ENCODE peak calls at places on chromosomes 11 and 22, in five cellular contexts. F is pancreas, B is RWPE2, H is aorta, T is Right ventricle myocardium inferior. A is an unnamed sample.
A peak's percentile ranks its signal among the peaks of the same experiment; 100 is the strongest.

GRCh38 chr22:45448431-45448830 is 34.9 kb downstream of the RIBC2 start:
- ATAC-seq in F (no peak), H (peak; percentile 84), T (peak; percentile 88), B (no peak), A (peak; percentile 13)

GRCh38 chr11:64520013-64520412 is 71.0 kb upstream of the SLC22A12 start:
- ATAC-seq in H (no peak), B (no peak), F (no peak), T (no peak), A (no peak)

GRCh38 chr11:27174672-27175210 is 134.1 kb downstream of the BBOX1 start:
- ATAC-seq in H (no peak), B (no peak), T (no peak), F (no peak), A (no peak)

GRCh38 chr11:75652936-75653335 is 15.9 kb downstream of the MAP6 start:
- ATAC-seq in T (no peak), H (no peak), F (no peak), B (no peak), A (no peak)

GRCh38 chr22:37287550-37287951 is 5.2 kb downstream of the CYTH4 start:
- ATAC-seq in T (no peak), B (no peak), H (no peak), F (no peak), A (no peak)

GRCh38 chr11:84780689-84781293 is 846.4 kb downstream of the DLG2 start:
- ATAC-seq in B (no peak), T (no peak), F (peak; percentile 44), H (no peak), A (no peak)

GRCh38 chr11:96388891-96389603 is 665 bp downstream of the CCDC82 start:
- ATAC-seq in F (peak; percentile 48), H (peak; percentile 53), B (peak; percentile 35), T (peak; percentile 41), A (peak; percentile 7)

GRCh38 chr11:35047179-35047578 is 91.8 kb upstream of the CD44 start:
- ATAC-seq in B (no peak), F (peak; percentile 42), H (no peak), T (no peak), A (peak; percentile 10)

GRCh38 chr11:9858822-9859221 is 194.9 kb downstream of the SWAP70 start:
- ATAC-seq in B (no peak), T (no peak), F (peak; percentile 36), H (no peak), A (no peak)

GRCh38 chr11:48036011-48036410 is 55.7 kb downstream of the PTPRJ start:
- ATAC-seq in H (no peak), B (no peak), T (no peak), F (no peak), A (no peak)

GRCh38 chr11:100273066-100273815 is 413.8 kb upstream of the ARHGAP42 start:
- ATAC-seq in B (no peak), T (no peak), H (no peak), F (no peak), A (no peak)

GRCh38 chr22:40218152-40218551 is 40.4 kb downstream of the TNRC6B start:
- ATAC-seq in F (no peak), H (no peak), T (no peak), B (no peak), A (no peak)

GRCh38 chr11:126397016-126397415 is 41.5 kb downstream of the ST3GAL4 start:
- ATAC-seq in T (no peak), F (no peak), B (no peak), H (no peak), A (no peak)

GRCh38 chr11:3189886-3190583 is 24.9 kb upstream of the OSBPL5 start:
- ATAC-seq in H (no peak), T (no peak), B (no peak), F (no peak), A (no peak)

GRCh38 chr11:67006029-67006884 is 16.7 kb upstream of the SYT12 start:
- ATAC-seq in B (no peak), T (peak; percentile 49), F (peak; percentile 50), H (no peak), A (peak; percentile 68)

GRCh38 chr11:122814401-122814800 is 23.9 kb upstream of the CRTAM start:
- ATAC-seq in F (no peak), H (no peak), T (no peak), B (no peak), A (no peak)

GRCh38 chr11:100810146-100810545 is 123.1 kb downstream of the ARHGAP42 start:
- ATAC-seq in T (no peak), F (no peak), B (no peak), H (no peak), A (no peak)

GRCh38 chr22:17513612-17514011 is 49.7 kb upstream of the SLC25A18 start:
- ATAC-seq in B (no peak), F (no peak), H (no peak), T (peak; percentile 40), A (no peak)

GRCh38 chr11:1440066-1440465 is 46.5 kb downstream of the MOB2 start:
- ATAC-seq in F (no peak), H (no peak), T (no peak), B (no peak), A (no peak)

GRCh38 chr22:39234867-39235687 is 9.7 kb downstream of the PDGFB start:
- ATAC-seq in F (peak; percentile 4), H (peak; percentile 33), T (peak; percentile 66), B (peak; percentile 73), A (peak; percentile 85)

GRCh38 chr11:128563308-128563707 is 24.1 kb downstream of the ETS1 start:
- ATAC-seq in B (no peak), T (no peak), F (no peak), H (no peak), A (no peak)

GRCh38 chr22:48477031-48477721 is 1350.5 kb downstream of the BRD1 start:
- ATAC-seq in H (peak; percentile 54), B (no peak), F (peak; percentile 12), T (peak; percentile 85), A (no peak)

GRCh38 chr11:96199563-96200025 is 143.4 kb downstream of the MAML2 start:
- ATAC-seq in H (no peak), F (peak; percentile 74), T (no peak), B (peak; percentile 82), A (no peak)